ENCODE peak calls at places on chromosomes 4 and X, in six cellular contexts. F is activated CD8-positive, alpha-beta T cell treated with anti-CD3 and anti-CD28 coated beads, Interleukin-2, amount 10 ng/mL, durations not matched to agents 7 days and 5 days; R is retina; J is activated gamma-delta T cell treated with Interleukin-2 at 50 U/mL for 16 hours; K is activated CD8-positive, alpha-beta memory T cell treated with anti-CD3 and anti-CD28 coated beads for 48 hours; L is cerebellum. W is an unnamed sample.

GRCh38 chr4:44651425-44651824 is at the start of gene YIPF7:
- DNase-seq in L (peak), F (no peak), K (no peak), J (no peak), R (no peak), W (no peak)

GRCh38 chr4:4542824-4543485 is 1.1 kb upstream of the STX18 start:
- DNase-seq in L (no peak), J (no peak), R (no peak), F (no peak), K (no peak), W (no peak)

GRCh38 chr4:52890401-52890791 is 28.3 kb downstream of the RASL11B start:
- DNase-seq in L (no peak), K (no peak), J (no peak), R (no peak), F (no peak), W (no peak)

GRCh38 chr4:123616970-123617392 is 220.4 kb downstream of the SPRY1 start:
- DNase-seq in F (peak), R (peak), L (peak), K (no peak), J (peak), W (peak)

GRCh38 chr4:5504486-5504885 is 203.9 kb downstream of the EVC2 start:
- DNase-seq in K (no peak), F (no peak), R (no peak), J (no peak), L (no peak), W (no peak)

GRCh38 chr4:84680956-84681355 is 98.0 kb downstream of the CDS1 start:
- DNase-seq in L (no peak), F (no peak), R (no peak), K (no peak), J (no peak), W (no peak)

GRCh38 chr4:152988721-152989553 is 52.8 kb downstream of the FHDC1 start:
- DNase-seq in L (no peak), K (no peak), R (no peak), J (no peak), F (no peak), W (no peak)

GRCh38 chrX:46791927-46792825 is 33.3 kb upstream of the SLC9A7 start:
- DNase-seq in R (peak), F (no peak), K (no peak), L (no peak), J (no peak), W (peak)

GRCh38 chrX:107597264-107597663 is 31.0 kb upstream of the PRPS1 start:
- DNase-seq in L (no peak), R (no peak), J (no peak), K (no peak), F (no peak), W (no peak)

GRCh38 chr4:70734971-70735370 is 13.2 kb downstream of the RUFY3 start:
- DNase-seq in L (no peak), J (no peak), R (no peak), F (peak), K (no peak), W (peak)

GRCh38 chrX:70755850-70756249 is 152.7 kb downstream of the TEX11 start:
- DNase-seq in L (no peak), K (no peak), R (no peak), F (peak), J (peak), W (no peak)